ENCODE peak calls at places on chromosome 1, in eight cellular contexts. One of them, this sample, is unnamed.

GRCh38 chr1:150429805-150430204 is 57.4 kb upstream of the TARS2 start:
- DNase-seq in uterus: no peak
- DNase-seq in AG04450: no peak
- DNase-seq in fibroblast of lung: no peak
- DNase-seq in left ventricle myocardium inferior: no peak
- DNase-seq in coronary artery: no peak
- DNase-seq in A549: peak
- DNase-seq in GM23338: peak
- DNase-seq in this sample: no peak

GRCh38 chr1:159900086-159900680 is at the start of gene CFAP45:
- DNase-seq in uterus: peak
- DNase-seq in AG04450: no peak
- DNase-seq in fibroblast of lung: peak
- DNase-seq in left ventricle myocardium inferior: peak
- DNase-seq in coronary artery: peak
- DNase-seq in A549: peak
- DNase-seq in GM23338: peak
- DNase-seq in this sample: peak

GRCh38 chr1:206004269-206004800 is 1.1 kb upstream of the RAB7B start:
- DNase-seq in uterus: no peak
- DNase-seq in AG04450: no peak
- DNase-seq in fibroblast of lung: peak
- DNase-seq in left ventricle myocardium inferior: no peak
- DNase-seq in coronary artery: no peak
- DNase-seq in A549: no peak
- DNase-seq in GM23338: no peak
- DNase-seq in this sample: no peak

GRCh38 chr1:197686702-197687355 is 88.5 kb downstream of the DENND1B start:
- DNase-seq in uterus: no peak
- DNase-seq in AG04450: no peak
- DNase-seq in fibroblast of lung: no peak
- DNase-seq in left ventricle myocardium inferior: no peak
- DNase-seq in coronary artery: no peak
- DNase-seq in A549: no peak
- DNase-seq in GM23338: no peak
- DNase-seq in this sample: no peak

GRCh38 chr1:160575112-160575664 is 4.1 kb downstream of the CD84 start:
- DNase-seq in uterus: no peak
- DNase-seq in AG04450: no peak
- DNase-seq in fibroblast of lung: no peak
- DNase-seq in left ventricle myocardium inferior: no peak
- DNase-seq in coronary artery: no peak
- DNase-seq in A549: no peak
- DNase-seq in GM23338: no peak
- DNase-seq in this sample: no peak

GRCh38 chr1:62407398-62408009 is 29.3 kb upstream of the USP1 start:
- DNase-seq in uterus: no peak
- DNase-seq in AG04450: peak
- DNase-seq in fibroblast of lung: peak
- DNase-seq in left ventricle myocardium inferior: no peak
- DNase-seq in coronary artery: no peak
- DNase-seq in A549: peak
- DNase-seq in GM23338: peak
- DNase-seq in this sample: no peak

GRCh38 chr1:112700290-112701226 is 6.4 kb downstream of the RHOC start:
- DNase-seq in uterus: peak
- DNase-seq in AG04450: peak
- DNase-seq in fibroblast of lung: peak
- DNase-seq in left ventricle myocardium inferior: peak
- DNase-seq in coronary artery: peak
- DNase-seq in A549: peak
- DNase-seq in GM23338: peak
- DNase-seq in this sample: peak

GRCh38 chr1:60265560-60266535 is 192.3 kb upstream of the C1orf87 start:
- DNase-seq in uterus: no peak
- DNase-seq in AG04450: no peak
- DNase-seq in fibroblast of lung: peak
- DNase-seq in left ventricle myocardium inferior: no peak
- DNase-seq in coronary artery: no peak
- DNase-seq in A549: no peak
- DNase-seq in GM23338: no peak
- DNase-seq in this sample: no peak

GRCh38 chr1:9729523-9729922 is 78.0 kb downstream of the PIK3CD start:
- DNase-seq in uterus: no peak
- DNase-seq in AG04450: no peak
- DNase-seq in fibroblast of lung: no peak
- DNase-seq in left ventricle myocardium inferior: no peak
- DNase-seq in coronary artery: no peak
- DNase-seq in A549: no peak
- DNase-seq in GM23338: no peak
- DNase-seq in this sample: no peak

GRCh38 chr1:182789138-182790076 is at the start of gene NPL:
- DNase-seq in uterus: peak
- DNase-seq in AG04450: peak
- DNase-seq in fibroblast of lung: peak
- DNase-seq in left ventricle myocardium inferior: peak
- DNase-seq in coronary artery: peak
- DNase-seq in A549: peak
- DNase-seq in GM23338: peak
- DNase-seq in this sample: peak

GRCh38 chr1:244778356-244778755 is 57.1 kb upstream of the COX20 start:
- DNase-seq in uterus: no peak
- DNase-seq in AG04450: peak
- DNase-seq in fibroblast of lung: peak
- DNase-seq in left ventricle myocardium inferior: no peak
- DNase-seq in coronary artery: no peak
- DNase-seq in A549: no peak
- DNase-seq in GM23338: no peak
- DNase-seq in this sample: no peak

GRCh38 chr1:169005776-169006175 is 100.7 kb upstream of the ATP1B1 start:
- DNase-seq in uterus: no peak
- DNase-seq in AG04450: no peak
- DNase-seq in fibroblast of lung: no peak
- DNase-seq in left ventricle myocardium inferior: no peak
- DNase-seq in coronary artery: no peak
- DNase-seq in A549: no peak
- DNase-seq in GM23338: no peak
- DNase-seq in this sample: no peak

DNA sequence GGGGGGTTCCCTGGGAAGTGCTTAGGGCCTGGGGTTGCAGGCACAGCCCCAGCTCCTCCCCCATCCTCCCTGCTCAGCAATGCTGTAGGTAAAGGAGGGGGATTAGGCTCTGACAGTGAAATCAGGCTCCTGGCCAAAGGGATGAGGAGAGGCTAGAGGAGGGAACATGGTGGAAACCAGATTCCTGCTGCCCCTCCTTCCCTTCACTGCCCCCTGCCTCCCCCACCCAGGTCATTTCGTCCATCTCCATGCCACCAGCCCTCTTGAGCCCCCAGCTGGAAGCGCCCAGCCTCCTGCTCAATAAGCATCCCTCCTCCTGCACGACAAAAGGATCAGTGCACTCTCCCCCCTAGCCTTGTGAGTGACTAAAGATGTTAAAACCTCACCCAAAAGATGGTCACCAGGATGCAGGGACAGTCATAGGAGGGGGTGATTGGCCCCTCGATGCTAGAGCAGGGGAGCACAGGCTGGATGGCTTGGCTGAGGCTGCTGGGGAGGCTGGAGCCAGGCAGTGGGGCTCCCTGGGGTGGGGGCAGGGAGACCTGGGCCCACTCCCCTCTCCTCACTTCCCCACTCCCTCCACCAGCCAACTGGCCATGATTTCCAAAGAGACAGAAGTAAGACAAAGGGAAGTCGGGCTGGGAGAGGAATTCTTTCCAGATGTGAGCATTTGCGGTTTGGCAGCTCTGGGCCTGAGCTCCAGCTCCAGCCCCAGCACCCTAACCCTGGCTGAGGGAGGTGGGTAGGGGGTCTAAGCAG is 2.3 kb upstream of the CRABP2 start:
- DNase-seq in uterus: peak
- DNase-seq in AG04450: no peak
- DNase-seq in fibroblast of lung: peak
- DNase-seq in left ventricle myocardium inferior: no peak
- DNase-seq in coronary artery: no peak
- DNase-seq in A549: no peak
- DNase-seq in GM23338: peak
- DNase-seq in this sample: no peak
- H3K27ac ChIP-seq in uterus: peak
- H3K27ac ChIP-seq in AG04450: peak
- H3K27ac ChIP-seq in fibroblast of lung: peak
- H3K27ac ChIP-seq in left ventricle myocardium inferior: peak
- H3K27ac ChIP-seq in coronary artery: peak
- H3K27ac ChIP-seq in A549: no peak
- H3K27ac ChIP-seq in GM23338: peak
- H3K27ac ChIP-seq in this sample: no peak

GRCh38 chr1:204102719-204103118 is 29.8 kb downstream of the SOX13 start:
- DNase-seq in uterus: no peak
- DNase-seq in AG04450: no peak
- DNase-seq in fibroblast of lung: peak
- DNase-seq in left ventricle myocardium inferior: no peak
- DNase-seq in coronary artery: no peak
- DNase-seq in A549: no peak
- DNase-seq in GM23338: no peak
- DNase-seq in this sample: no peak

GRCh38 chr1:204103121-204103741 is 30.3 kb downstream of the SOX13 start:
- DNase-seq in uterus: no peak
- DNase-seq in AG04450: no peak
- DNase-seq in fibroblast of lung: peak
- DNase-seq in left ventricle myocardium inferior: no peak
- DNase-seq in coronary artery: no peak
- DNase-seq in A549: no peak
- DNase-seq in GM23338: no peak
- DNase-seq in this sample: no peak

GRCh38 chr1:204102029-204102611 is 29.2 kb downstream of the SOX13 start:
- DNase-seq in uterus: no peak
- DNase-seq in AG04450: no peak
- DNase-seq in fibroblast of lung: no peak
- DNase-seq in left ventricle myocardium inferior: no peak
- DNase-seq in coronary artery: no peak
- DNase-seq in A549: no peak
- DNase-seq in GM23338: no peak
- DNase-seq in this sample: peak

GRCh38 chr1:204106825-204107224 is 33.9 kb downstream of the SOX13 start:
- DNase-seq in uterus: no peak
- DNase-seq in AG04450: no peak
- DNase-seq in fibroblast of lung: no peak
- DNase-seq in left ventricle myocardium inferior: no peak
- DNase-seq in coronary artery: no peak
- DNase-seq in A549: no peak
- DNase-seq in GM23338: no peak
- DNase-seq in this sample: no peak

DNA sequence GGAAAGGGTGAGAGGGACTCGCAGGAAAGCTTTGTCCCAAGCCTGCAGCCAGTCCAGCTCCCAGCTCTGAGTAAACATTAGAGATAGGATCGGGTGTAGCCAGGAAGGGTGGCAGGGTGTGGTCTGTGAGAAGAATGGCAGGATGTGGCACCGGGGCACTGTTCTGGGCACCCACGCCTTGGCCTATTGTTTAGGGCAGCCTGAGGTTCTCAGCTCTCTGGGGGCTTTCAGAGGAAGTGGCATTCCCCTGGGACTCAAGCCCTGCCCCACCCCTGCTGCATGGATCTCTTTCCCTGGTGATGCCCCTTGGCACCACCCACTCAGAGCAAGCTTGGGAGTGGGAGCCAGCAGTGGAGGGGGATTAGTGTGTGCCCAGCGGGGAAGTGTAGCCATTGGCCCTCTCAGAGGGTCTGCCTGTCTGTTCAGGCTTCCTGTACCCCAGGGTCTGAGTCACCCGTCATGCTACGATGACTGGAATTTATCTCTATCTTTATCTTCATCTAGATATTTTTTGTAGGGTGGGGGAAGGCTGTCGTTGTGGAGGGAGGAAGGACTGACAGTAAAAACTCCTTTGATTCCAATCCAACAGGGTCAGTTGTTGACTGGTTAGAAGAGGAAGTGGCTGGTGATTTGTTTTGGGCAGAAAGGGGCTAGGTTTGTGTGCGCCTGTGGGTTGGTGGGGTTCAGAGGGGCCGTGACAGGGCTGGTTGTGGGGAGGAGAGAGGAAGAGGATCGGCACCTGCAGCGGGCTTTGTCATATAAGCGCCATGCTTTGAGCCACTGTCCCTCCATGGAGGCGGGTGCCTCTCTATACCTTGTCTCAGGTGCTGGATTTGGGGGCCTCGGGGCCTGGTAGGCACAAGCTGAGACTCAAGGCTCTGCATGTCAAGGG is 31.7 kb downstream of the SOX13 start:
- DNase-seq in uterus: no peak
- DNase-seq in AG04450: no peak
- DNase-seq in fibroblast of lung: peak
- DNase-seq in left ventricle myocardium inferior: no peak
- DNase-seq in coronary artery: no peak
- DNase-seq in A549: peak
- DNase-seq in GM23338: no peak
- DNase-seq in this sample: no peak
- H3K27ac ChIP-seq in uterus: peak
- H3K27ac ChIP-seq in AG04450: no peak
- H3K27ac ChIP-seq in fibroblast of lung: no peak
- H3K27ac ChIP-seq in left ventricle myocardium inferior: peak
- H3K27ac ChIP-seq in coronary artery: peak
- H3K27ac ChIP-seq in A549: peak
- H3K27ac ChIP-seq in GM23338: no peak
- H3K27ac ChIP-seq in this sample: no peak

GRCh38 chr1:99858285-99858684 is 8.1 kb downstream of the AGL start:
- DNase-seq in uterus: no peak
- DNase-seq in AG04450: no peak
- DNase-seq in fibroblast of lung: no peak
- DNase-seq in left ventricle myocardium inferior: no peak
- DNase-seq in coronary artery: no peak
- DNase-seq in A549: no peak
- DNase-seq in GM23338: no peak
- DNase-seq in this sample: no peak

GRCh38 chr1:99858881-99859280 is 8.7 kb downstream of the AGL start:
- DNase-seq in uterus: no peak
- DNase-seq in AG04450: no peak
- DNase-seq in fibroblast of lung: no peak
- DNase-seq in left ventricle myocardium inferior: no peak
- DNase-seq in coronary artery: no peak
- DNase-seq in A549: no peak
- DNase-seq in GM23338: no peak
- DNase-seq in this sample: no peak

GRCh38 chr1:99855914-99856450 is 5.8 kb downstream of the AGL start:
- DNase-seq in uterus: no peak
- DNase-seq in AG04450: no peak
- DNase-seq in fibroblast of lung: peak
- DNase-seq in left ventricle myocardium inferior: no peak
- DNase-seq in coronary artery: no peak
- DNase-seq in A549: no peak
- DNase-seq in GM23338: no peak
- DNase-seq in this sample: no peak

GRCh38 chr1:99860703-99861102 is 10.5 kb downstream of the AGL start:
- DNase-seq in uterus: no peak
- DNase-seq in AG04450: no peak
- DNase-seq in fibroblast of lung: no peak
- DNase-seq in left ventricle myocardium inferior: no peak
- DNase-seq in coronary artery: no peak
- DNase-seq in A549: no peak
- DNase-seq in GM23338: no peak
- DNase-seq in this sample: no peak
- H3K27ac ChIP-seq in uterus: no peak
- H3K27ac ChIP-seq in AG04450: no peak
- H3K27ac ChIP-seq in fibroblast of lung: no peak
- H3K27ac ChIP-seq in left ventricle myocardium inferior: no peak
- H3K27ac ChIP-seq in coronary artery: no peak
- H3K27ac ChIP-seq in A549: no peak
- H3K27ac ChIP-seq in GM23338: no peak
- H3K27ac ChIP-seq in this sample: no peak

GRCh38 chr1:8120693-8121260 is 94.7 kb upstream of the ERRFI1 start:
- DNase-seq in uterus: no peak
- DNase-seq in AG04450: no peak
- DNase-seq in fibroblast of lung: peak
- DNase-seq in left ventricle myocardium inferior: no peak
- DNase-seq in coronary artery: no peak
- DNase-seq in A549: peak
- DNase-seq in GM23338: no peak
- DNase-seq in this sample: peak
- H3K27ac ChIP-seq in uterus: peak
- H3K27ac ChIP-seq in AG04450: peak
- H3K27ac ChIP-seq in fibroblast of lung: peak
- H3K27ac ChIP-seq in left ventricle myocardium inferior: peak
- H3K27ac ChIP-seq in coronary artery: peak
- H3K27ac ChIP-seq in A549: peak
- H3K27ac ChIP-seq in GM23338: no peak
- H3K27ac ChIP-seq in this sample: peak

This sample was measured in aorta.